ENCODE peak calls at places on chromosome 16, in five cellular contexts. M is neural progenitor cell, B is upper lobe of right lung, L is pancreas, N is left lung. X is an unnamed sample. For H3K27me3 and H3K4me1, the result is how much of the 10 kb centered on the place peaks cover.

GRCh38 chr16:21598676-21599157 is 660 bp upstream of the METTL9 start:
- DNase-seq in M (no peak), N (peak), L (no peak), B (no peak), X (no peak)

GRCh38 chr16:59202463-59202862 is 468.3 kb upstream of the GOT2 start:
- DNase-seq in L (no peak), M (no peak), B (no peak), N (no peak), X (no peak)

GRCh38 chr16:50271148-50272041 is 5.0 kb downstream of the ADCY7 start:
- DNase-seq in M (no peak), L (no peak), B (no peak), N (peak), X (peak)

GRCh38 chr16:84032458-84033178 is 10.0 kb downstream of the SLC38A8 start:
- DNase-seq in N (peak), L (no peak), B (no peak), M (peak), X (no peak)

GRCh38 chr16:69187891-69188451 is 1.0 kb downstream of the SNTB2 start:
- DNase-seq in B (peak), N (no peak), L (peak), M (no peak), X (no peak)

GRCh38 chr16:29820271-29820701 is at the start of gene MVP:
- DNase-seq in N (peak), B (peak), L (peak), M (no peak), X (no peak)

GRCh38 chr16:3797904-3798811 is 80.8 kb upstream of the TRAP1 start:
- DNase-seq in N (no peak), L (no peak), B (no peak), M (peak), X (no peak)

GRCh38 chr16:35414563-35414962 is 1955.2 kb downstream of the TP53TG3F start:
- DNase-seq in B (peak), L (no peak), M (no peak), N (no peak), X (no peak)

GRCh38 chr16:21994856-21995465 is 6.0 kb downstream of the PDZD9 start:
- DNase-seq in M (no peak), L (no peak), B (no peak), N (no peak), X (no peak)

GRCh38 chr16:11560701-11561439 is 25.8 kb downstream of the LITAF start:
- DNase-seq in N (no peak), L (no peak), M (peak), B (peak), X (no peak)

GRCh38 chr16:57708168-57708567 is 13.6 kb downstream of the DRC7 start:
- DNase-seq in B (no peak), N (no peak), L (no peak), M (no peak), X (no peak)

GRCh38 chr16:29915590-29916247 is 10.3 kb downstream of the KCTD13 start:
- DNase-seq in B (no peak), L (no peak), N (no peak), M (no peak), X (no peak)

GRCh38 chr16:11233727-11234376 is 22.2 kb downstream of the SOCS1 start:
- DNase-seq in N (no peak), B (no peak), L (no peak), M (no peak), X (no peak)

GRCh38 chr16:4327782-4328579 is 12.1 kb downstream of the GLIS2 start:
- DNase-seq in L (peak), N (peak), M (peak), B (peak), X (peak)

GRCh38 chr16:8686031-8686621 is 11.7 kb downstream of the ABAT start:
- DNase-seq in M (peak), B (no peak), L (no peak), N (no peak), X (no peak)

GRCh38 chr16:22924492-22924891 is 110.5 kb downstream of the HS3ST2 start:
- DNase-seq in B (no peak), N (no peak), L (no peak), M (no peak), X (no peak)

GRCh38 chr16:72783716-72784320 is 264.1 kb downstream of the ZFHX3 start:
- DNase-seq in B (no peak), L (no peak), N (no peak), M (no peak), X (no peak)

GRCh38 chr16:19094542-19095365 is 19.0 kb upstream of the ITPRIPL2 start:
- DNase-seq in M (no peak), B (no peak), L (no peak), N (no peak), X (peak)

GRCh38 chr16:58658796-58659211 is 25.8 kb downstream of the SLC38A7 start:
- DNase-seq in M (no peak), B (no peak), L (no peak), N (no peak), X (no peak)

GRCh38 chr16:79768594-79768993 is 168.1 kb upstream of the MAF start:
- DNase-seq in N (no peak), M (peak), L (no peak), B (no peak), X (no peak)

GRCh38 chr16:79772028-79772427 is 171.5 kb upstream of the MAF start:
- DNase-seq in B (no peak), N (no peak), M (no peak), L (no peak), X (no peak)

GRCh38 chr16:79769320-79770243 is 169.0 kb upstream of the MAF start:
- DNase-seq in N (no peak), M (no peak), B (no peak), L (no peak), X (no peak)

GRCh38 chr16:79767597-79768280 is 167.2 kb upstream of the MAF start:
- DNase-seq in L (peak), M (peak), B (no peak), N (no peak), X (no peak)

GRCh38 chr16:79770244-79771064 is 169.9 kb upstream of the MAF start:
- DNase-seq in L (peak), B (peak), M (peak), N (peak), X (peak)
- H3K27ac ChIP-seq in L (no peak), B (peak), M (no peak), N (peak), X (peak)

GRCh38 chr16:86570542-86571196 is 4.0 kb downstream of the FOXC2 start:
- DNase-seq in B (no peak), L (no peak), N (peak), M (no peak), X (no peak)

GRCh38 chr16:86568677-86569623 is 2.3 kb downstream of the FOXC2 start:
- DNase-seq in M (no peak), N (no peak), L (no peak), B (no peak), X (no peak)

GRCh38 chr16:86571197-86571915 is 4.7 kb downstream of the FOXC2 start:
- DNase-seq in N (peak), L (no peak), B (no peak), M (no peak), X (no peak)

GRCh38 chr16:86567701-86568571 is 1.3 kb downstream of the FOXC2 start:
- DNase-seq in B (no peak), L (no peak), M (peak), N (peak), X (no peak)

DNA sequence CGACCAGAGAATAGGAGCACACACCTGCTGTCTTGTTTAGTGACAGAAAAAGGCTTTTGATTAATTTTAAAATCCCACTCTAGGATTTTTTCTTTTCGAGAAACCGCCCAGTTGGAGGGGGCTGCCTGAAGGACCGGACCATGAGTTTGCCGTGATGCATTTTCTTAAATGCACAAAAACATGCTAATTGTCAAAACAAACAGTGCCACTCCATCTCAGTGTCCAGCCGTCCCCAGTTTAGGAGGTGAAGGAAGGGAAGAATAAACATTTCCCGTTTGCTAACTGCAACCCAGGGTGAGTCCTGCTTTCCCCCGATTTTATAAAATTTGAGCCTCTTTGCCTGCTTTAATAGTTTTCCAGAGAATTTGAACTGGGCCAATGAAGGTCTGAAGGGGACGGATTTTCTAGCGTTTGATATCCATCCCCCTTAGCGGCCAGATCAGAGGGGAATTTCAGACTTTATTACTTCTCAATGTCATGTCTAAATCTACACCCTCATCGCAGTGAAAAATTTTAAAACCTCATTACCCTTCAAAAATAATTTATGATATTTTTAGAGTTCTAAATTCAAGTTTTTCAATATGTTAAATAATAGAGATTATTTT is 3.3 kb downstream of the FOXC2 start:
- DNase-seq in N (no peak), M (no peak), B (no peak), L (no peak), X (no peak)
- H3K27me3 ChIP-seq in N (half or more), M (half or more), B (half or more), L (under half), X (under half)

GRCh38 chr16:87848676-87849345 is 20.5 kb downstream of the SLC7A5 start:
- DNase-seq in M (no peak), B (no peak), L (no peak), N (no peak), X (no peak)
- H3K4me1 ChIP-seq in M (under half), B (under half), L (under half), N (under half), X (half or more)

GRCh38 chr16:89331371-89332109 is 114.0 kb downstream of the ZNF778 start:
- DNase-seq in M (no peak), L (no peak), N (no peak), B (peak), X (peak)
- H3K27ac ChIP-seq in M (no peak), L (no peak), N (no peak), B (no peak), X (peak)

DNA sequence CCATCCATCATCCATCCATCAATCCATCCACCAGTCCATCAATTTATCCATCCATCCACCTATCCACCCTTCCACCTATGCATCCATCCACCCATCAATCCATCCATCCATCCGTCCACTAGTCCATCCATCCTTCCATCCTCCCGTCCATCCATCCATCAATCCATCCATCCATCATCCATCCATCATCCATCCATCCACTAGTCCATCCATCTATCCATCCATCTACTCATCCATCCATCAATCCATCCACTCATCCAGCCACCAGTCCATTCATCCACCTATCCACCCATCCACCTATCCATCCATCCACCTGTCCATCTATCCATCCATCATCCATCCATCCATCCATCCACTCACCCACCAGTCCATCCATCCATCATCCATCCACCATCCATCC is 39.9 kb upstream of the SSTR5 start:
- DNase-seq in L (no peak), N (no peak), M (no peak), B (no peak), X (no peak)
- H3K27me3 ChIP-seq in L (under half), N (half or more), M (under half), B (under half), X (under half)

GRCh38 chr16:26198221-26198620 is 506.5 kb downstream of the HS3ST4 start:
- DNase-seq in N (no peak), M (no peak), B (no peak), L (no peak), X (no peak)

DNA sequence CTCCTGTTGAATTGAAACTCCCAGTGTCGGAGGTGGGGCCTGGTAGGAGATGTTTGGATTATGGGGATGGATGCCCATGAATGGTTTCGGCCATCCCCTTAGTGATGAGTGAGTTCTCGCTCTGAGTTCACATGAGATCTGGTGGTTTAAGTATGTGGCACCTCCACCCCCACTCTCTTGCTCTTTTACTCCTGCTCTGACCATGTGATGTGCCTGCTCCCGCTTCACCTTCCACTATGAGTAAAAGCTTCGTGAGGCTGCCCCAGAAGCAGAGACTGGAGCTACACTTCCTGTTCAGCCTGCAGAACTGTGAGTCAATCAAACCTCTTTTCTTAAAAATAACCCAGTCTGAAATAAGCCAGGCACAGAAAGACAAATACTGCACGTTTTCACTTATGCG is 512.4 kb downstream of the HS3ST4 start:
- DNase-seq in B (no peak), N (no peak), L (no peak), M (no peak), X (no peak)
- H3K4me1 ChIP-seq in B (under half), N (under half), L (under half), M (under half), X (under half)

GRCh38 chr16:87847467-87847784 is 21.9 kb downstream of the SLC7A5 start:
- DNase-seq in L (no peak), N (no peak), M (no peak), B (no peak), X (no peak)
- H3K27ac ChIP-seq in L (peak), N (no peak), M (no peak), B (no peak), X (peak)

DNA sequence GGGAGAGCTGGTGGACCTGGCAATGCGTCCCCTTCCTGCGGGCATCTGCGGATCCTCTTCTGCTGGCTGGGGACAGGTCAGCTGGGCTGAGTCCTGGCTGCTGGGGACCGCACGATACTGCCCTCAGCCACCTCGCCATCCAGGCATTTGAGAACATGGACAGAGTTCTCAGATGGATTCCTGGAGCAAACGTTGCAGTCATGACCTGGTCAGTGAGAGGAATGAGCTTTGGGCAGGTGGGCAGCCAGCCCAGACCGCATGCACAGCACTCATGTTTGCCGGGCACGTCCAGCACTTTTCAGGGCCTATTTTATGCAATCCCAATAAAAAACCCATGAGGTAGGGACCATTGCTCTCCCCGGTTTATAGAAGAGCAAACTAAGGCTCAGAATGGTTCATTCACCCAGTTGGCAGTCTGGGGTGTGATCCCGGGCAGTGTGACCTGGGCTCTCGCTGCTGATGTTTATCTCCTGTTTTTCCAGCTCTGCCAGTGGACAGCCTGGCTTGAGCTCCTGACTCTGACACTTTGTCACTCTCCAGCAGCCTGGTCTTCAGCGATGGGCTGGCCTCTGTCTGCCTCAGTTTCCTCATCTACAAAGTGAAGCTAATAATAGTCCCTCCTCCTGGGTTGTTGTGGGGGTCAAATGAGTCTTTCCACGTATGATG is 294.7 kb downstream of the IRF8 start:
- DNase-seq in B (no peak), L (no peak), N (no peak), M (no peak), X (no peak)
- H3K27me3 ChIP-seq in B (under half), L (under half), N (half or more), M (under half), X (half or more)

GRCh38 chr16:27318399-27319256 is 4.9 kb downstream of the IL4R start:
- DNase-seq in M (no peak), B (peak), L (no peak), N (peak), X (peak)

GRCh38 chr16:27322858-27323780 is 9.3 kb downstream of the IL4R start:
- DNase-seq in M (no peak), B (no peak), L (peak), N (no peak), X (peak)

GRCh38 chr16:27320261-27321012 is 6.7 kb downstream of the IL4R start:
- DNase-seq in B (no peak), M (no peak), N (no peak), L (no peak), X (no peak)

GRCh38 chr16:27319257-27319965 is 5.6 kb downstream of the IL4R start:
- DNase-seq in B (no peak), M (no peak), L (no peak), N (no peak), X (no peak)

GRCh38 chr16:27321013-27321960 is 7.5 kb downstream of the IL4R start:
- DNase-seq in M (no peak), B (no peak), L (no peak), N (no peak), X (no peak)
- H3K4me1 ChIP-seq in M (under half), B (half or more), L (under half), N (under half), X (half or more)